ENCODE peak calls at places on chromosomes 7 and 10, in seven cellular contexts. N, T, B, M, X, L and Z are unnamed samples.

GRCh38 chr10:31353574-31353973 is 34.6 kb downstream of the ZEB1 start:
- DNase-seq in N (peak), T (no peak), B (peak), M (no peak), X (no peak), L (no peak), Z (no peak)

GRCh38 chr10:5509236-5509635 is 9.9 kb upstream of the CALML5 start:
- DNase-seq in N (no peak), T (no peak), B (peak), M (no peak), X (no peak), L (no peak), Z (no peak)

GRCh38 chr10:72764151-72764550 is 72.2 kb downstream of the MCU start:
- DNase-seq in N (no peak), T (no peak), B (peak), M (no peak), X (peak), L (no peak), Z (no peak)

GRCh38 chr7:102106625-102107024 is 180.0 kb upstream of the SH2B2 start:
- DNase-seq in N (no peak), T (no peak), B (no peak), M (no peak), X (no peak), L (no peak), Z (no peak)

GRCh38 chr7:99860281-99861127 is 16.3 kb downstream of the OR2AE1 start:
- DNase-seq in N (no peak), T (peak), B (peak), M (no peak), X (peak), L (peak), Z (no peak)

GRCh38 chr10:112963835-112964234 is 13.8 kb downstream of the TCF7L2 start:
- DNase-seq in N (no peak), T (no peak), B (no peak), M (no peak), X (no peak), L (no peak), Z (no peak)

GRCh38 chr7:21580073-21580521 is 37.3 kb downstream of the DNAH11 start:
- DNase-seq in N (no peak), T (no peak), B (peak), M (no peak), X (peak), L (peak), Z (no peak)

GRCh38 chr10:13121500-13121854 is 21.5 kb downstream of the OPTN start:
- DNase-seq in N (no peak), T (no peak), B (no peak), M (no peak), X (no peak), L (no peak), Z (no peak)

GRCh38 chr7:144653449-144653848 is 182.4 kb downstream of the TPK1 start:
- DNase-seq in N (no peak), T (no peak), B (no peak), M (no peak), X (no peak), L (no peak), Z (no peak)

GRCh38 chr10:122056431-122057094 is 67.6 kb downstream of the TACC2 start:
- DNase-seq in N (no peak), T (no peak), B (peak), M (peak), X (no peak), L (no peak), Z (no peak)

GRCh38 chr10:113993489-113993932 is 50.2 kb upstream of the ADRB1 start:
- DNase-seq in N (no peak), T (peak), B (no peak), M (no peak), X (no peak), L (peak), Z (no peak)

DNA sequence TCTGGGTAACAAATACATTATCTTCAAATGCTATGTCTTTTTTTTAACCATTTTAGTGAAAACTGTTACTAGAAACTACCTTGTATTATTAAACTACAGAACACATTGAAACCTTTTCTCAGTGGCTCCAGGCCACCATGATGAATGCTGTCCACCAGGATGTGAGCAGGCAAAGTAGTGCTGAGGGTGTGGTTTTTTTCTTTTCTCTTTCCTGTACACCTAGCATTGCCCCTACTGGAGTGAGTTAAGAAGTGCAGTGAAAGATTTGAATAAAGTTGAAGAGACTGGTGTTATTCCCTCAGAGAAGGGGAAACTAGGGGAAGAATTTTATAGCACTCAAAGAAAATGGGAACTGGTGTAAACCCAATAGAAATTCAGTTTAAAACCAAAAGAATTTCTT is 120.0 kb upstream of the SAMD8 start:
- DNase-seq in N (no peak), T (no peak), B (peak), M (no peak), X (no peak), L (no peak), Z (no peak)
- TF ChIP-seq CTCF in N (peak), T (no peak), B (peak), M (peak), X (peak), L (no peak), Z (peak)

GRCh38 chr7:80677629-80678028 is 39.2 kb downstream of the CD36 start:
- DNase-seq in N (no peak), T (no peak), B (peak), M (no peak), X (no peak), L (no peak), Z (no peak)

GRCh38 chr7:80682744-80683143 is 44.3 kb downstream of the CD36 start:
- DNase-seq in N (no peak), T (no peak), B (no peak), M (no peak), X (no peak), L (no peak), Z (no peak)

GRCh38 chr7:80678703-80679102 is 40.3 kb downstream of the CD36 start:
- DNase-seq in N (no peak), T (no peak), B (no peak), M (no peak), X (no peak), L (no peak), Z (no peak)

GRCh38 chr7:80680159-80680903 is 41.9 kb downstream of the CD36 start:
- DNase-seq in N (no peak), T (no peak), B (no peak), M (no peak), X (no peak), L (no peak), Z (no peak)

GRCh38 chr7:80681272-80681885 is 42.9 kb downstream of the CD36 start:
- DNase-seq in N (peak), T (no peak), B (peak), M (no peak), X (no peak), L (no peak), Z (peak)
- TF ChIP-seq CTCF in N (no peak), T (peak), B (peak), M (no peak), X (peak), L (peak), Z (no peak)

DNA sequence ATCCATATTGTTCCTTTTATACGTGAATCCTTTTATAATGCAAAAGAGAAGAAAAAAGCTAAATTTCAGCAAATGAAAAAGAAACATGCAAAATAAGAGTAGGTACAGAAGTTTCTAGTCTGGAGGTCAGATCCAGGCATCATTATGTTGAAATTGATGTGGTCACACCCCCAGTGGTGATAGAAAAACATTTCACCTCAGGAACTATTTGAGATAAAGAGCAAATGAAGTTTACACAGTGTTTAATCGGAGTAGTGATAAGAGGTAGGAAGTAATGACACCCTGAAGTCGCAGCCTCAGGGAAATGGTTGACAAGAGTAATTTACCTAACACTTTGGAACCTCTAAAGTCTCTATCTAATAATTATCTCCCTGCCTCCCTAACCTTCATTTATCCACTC is 536.0 kb upstream of the STEAP1 start:
- DNase-seq in N (no peak), T (no peak), B (no peak), M (no peak), X (no peak), L (no peak), Z (no peak)
- TF ChIP-seq CTCF in N (no peak), T (no peak), B (no peak), M (no peak), X (no peak), L (no peak), Z (peak)

GRCh38 chr10:34303022-34303421 is 512.1 kb downstream of the PARD3 start:
- DNase-seq in N (no peak), T (no peak), B (no peak), M (no peak), X (no peak), L (no peak), Z (no peak)

GRCh38 chr10:34310234-34310633 is 504.9 kb downstream of the PARD3 start:
- DNase-seq in N (no peak), T (no peak), B (no peak), M (no peak), X (no peak), L (no peak), Z (no peak)

GRCh38 chr10:34305189-34305588 is 509.9 kb downstream of the PARD3 start:
- DNase-seq in N (peak), T (no peak), B (peak), M (peak), X (no peak), L (no peak), Z (peak)
- TF ChIP-seq CTCF in N (no peak), T (no peak), B (peak), M (no peak), X (peak), L (no peak), Z (peak)

GRCh38 chr10:49523301-49523700 is 15.6 kb downstream of the ERCC6 start:
- DNase-seq in N (no peak), T (no peak), B (no peak), M (no peak), X (no peak), L (no peak), Z (no peak)
- TF ChIP-seq CTCF in N (no peak), T (no peak), B (no peak), M (no peak), X (no peak), L (no peak), Z (no peak)